ENCODE peak calls at places on chromosome 16, in five cellular contexts. M is K562, Y is A549, J is IMR-90, C is GM12878. U is an unnamed sample.

GRCh38 chr16:1431497-1432270 is 806 bp downstream of the PERCC1 start:
- DNase-seq in M (no peak), Y (no peak), J (no peak), C (no peak), U (no peak)

GRCh38 chr16:23072084-23072599 is 77.1 kb downstream of the USP31 start:
- DNase-seq in M (no peak), Y (peak), J (peak), C (no peak), U (peak)

GRCh38 chr16:71441348-71441781 is 489 bp downstream of the TLE7 start:
- DNase-seq in M (peak), Y (no peak), J (no peak), C (no peak), U (peak)

GRCh38 chr16:85056211-85056748 is 28.7 kb downstream of the KIAA0513 start:
- DNase-seq in M (peak), Y (no peak), J (peak), C (no peak), U (peak)

GRCh38 chr16:5065368-5065767 is 388 bp downstream of the C16orf89 start:
- DNase-seq in M (no peak), Y (no peak), J (no peak), C (no peak), U (no peak)

GRCh38 chr16:5678371-5678770 is 580.8 kb upstream of the EEF2KMT start:
- DNase-seq in M (peak), Y (no peak), J (no peak), C (no peak), U (no peak)

GRCh38 chr16:27973678-27974077 is 89.8 kb downstream of the GSG1L start:
- DNase-seq in M (no peak), Y (no peak), J (no peak), C (no peak), U (peak)

GRCh38 chr16:71254832-71255560 is 24.5 kb upstream of the HYDIN start:
- DNase-seq in M (no peak), Y (no peak), J (no peak), C (no peak), U (no peak)

GRCh38 chr16:55655709-55656694 is at the start of gene SLC6A2:
- DNase-seq in M (no peak), Y (peak), J (no peak), C (no peak), U (peak)

GRCh38 chr16:81143921-81144471 is 47.8 kb upstream of the GCSH start:
- DNase-seq in M (no peak), Y (peak), J (no peak), C (no peak), U (no peak)

GRCh38 chr16:24717411-24717810 is 12.0 kb upstream of the TNRC6A start:
- DNase-seq in M (no peak), Y (no peak), J (peak), C (no peak), U (no peak)

GRCh38 chr16:1188781-1189189 is 35.9 kb downstream of the CACNA1H start:
- DNase-seq in M (peak), Y (no peak), J (peak), C (no peak), U (no peak)

GRCh38 chr16:75476817-75477216 is 12.3 kb upstream of the TMEM170A start:
- DNase-seq in M (no peak), Y (no peak), J (no peak), C (no peak), U (no peak)

GRCh38 chr16:2858245-2859025 is 465 bp upstream of the PRSS22 start:
- DNase-seq in M (no peak), Y (no peak), J (no peak), C (no peak), U (peak)

GRCh38 chr16:2855536-2855935 is 2.4 kb downstream of the PRSS22 start:
- DNase-seq in M (peak), Y (no peak), J (no peak), C (no peak), U (peak)

GRCh38 chr16:2856686-2857450 is 1.1 kb downstream of the PRSS22 start:
- DNase-seq in M (no peak), Y (no peak), J (no peak), C (no peak), U (no peak)

GRCh38 chr16:2856061-2856670 is 1.8 kb downstream of the PRSS22 start:
- DNase-seq in M (peak), Y (peak), J (no peak), C (no peak), U (peak)

DNA sequence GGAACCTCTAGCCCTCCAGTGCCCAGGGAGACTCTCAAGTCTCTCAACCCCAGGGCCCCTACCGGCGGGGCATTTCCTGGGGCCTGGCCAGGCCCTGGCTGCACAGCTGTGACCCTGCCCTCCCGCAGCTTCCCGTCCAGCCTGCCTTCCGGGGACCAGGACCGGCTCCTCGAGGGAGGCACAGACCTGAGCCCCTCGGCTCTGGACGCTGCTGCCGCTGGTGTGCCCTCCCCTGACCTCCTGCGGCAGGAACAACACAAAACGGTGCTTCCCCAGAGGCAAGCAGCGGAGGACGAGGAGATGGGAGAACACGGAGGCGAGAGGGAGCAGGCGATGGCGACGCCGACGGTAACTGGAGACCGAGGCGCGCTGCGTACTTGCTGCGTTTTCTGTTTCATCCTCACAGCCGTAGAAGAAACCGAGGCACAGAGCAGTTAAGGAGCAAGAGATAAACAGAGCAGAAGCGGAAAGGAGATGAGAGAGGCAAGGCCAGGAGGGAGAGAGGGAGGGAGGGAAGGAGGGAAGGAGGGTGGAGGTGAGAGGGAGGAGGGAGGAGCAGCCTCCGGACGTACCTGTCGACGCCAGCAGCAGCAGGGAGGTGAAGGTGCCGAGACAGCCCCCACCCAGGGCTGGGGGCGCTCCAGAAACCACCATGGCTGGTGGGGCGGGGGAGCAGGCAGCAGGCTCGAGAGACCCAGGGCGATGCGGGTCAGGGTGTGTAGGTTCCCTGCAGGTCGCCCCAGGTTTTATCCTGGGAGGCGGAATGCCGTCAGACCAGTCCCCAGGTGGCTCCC is at the start of gene PRSS22:
- DNase-seq in M (peak), Y (no peak), J (peak), C (no peak), U (peak)
- TF ChIP-seq RCOR1 in M (no peak), Y (no peak), J (no peak), C (no peak), U (no peak)

GRCh38 chr16:21619765-21620462 is 20.5 kb downstream of the METTL9 start:
- DNase-seq in M (no peak), Y (no peak), J (no peak), C (no peak), U (peak)
- TF ChIP-seq RCOR1 in M (no peak), Y (no peak), J (no peak), C (no peak), U (peak)

GRCh38 chr16:88880226-88881051 is 14.0 kb upstream of the PABPN1L start:
- DNase-seq in M (no peak), Y (no peak), J (no peak), C (no peak), U (no peak)
- TF ChIP-seq RCOR1 in M (no peak), Y (no peak), J (no peak), C (no peak), U (no peak)

DNA sequence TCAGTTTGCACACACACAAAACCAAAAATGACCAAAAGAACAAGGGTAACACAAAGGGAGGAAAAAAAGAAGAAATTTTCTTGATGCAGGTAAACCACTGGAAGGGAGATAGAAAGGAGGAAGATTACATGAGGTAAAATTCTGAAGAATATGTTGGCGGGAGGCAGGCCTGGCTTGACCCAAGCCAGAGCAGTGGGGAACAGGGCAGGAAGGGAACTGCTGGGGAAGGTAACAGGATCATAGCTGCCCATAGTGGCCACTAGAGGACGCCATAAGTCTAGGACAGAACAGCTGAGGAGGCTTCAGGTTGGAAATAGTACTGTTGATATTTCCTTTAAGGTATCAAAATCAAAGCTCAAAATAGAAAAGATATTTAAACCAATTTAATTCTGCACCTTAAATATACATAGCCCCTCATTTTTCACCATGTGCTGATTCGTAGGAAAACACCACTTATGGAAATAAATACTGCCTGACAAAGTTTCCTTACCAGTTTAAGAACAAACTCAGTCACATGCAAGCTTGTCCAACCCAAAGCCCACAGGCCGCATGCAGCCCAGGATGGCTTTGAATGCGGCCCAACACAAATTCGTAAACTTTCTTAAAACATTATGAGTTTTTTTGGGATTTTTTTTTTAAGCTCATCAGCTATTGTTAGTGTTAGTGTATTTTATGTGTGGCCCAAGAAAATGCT is 15.5 kb downstream of the VPS35 start:
- DNase-seq in M (peak), Y (peak), J (peak), C (peak), U (peak)
- TF ChIP-seq RCOR1 in M (no peak), Y (no peak), J (no peak), C (no peak), U (no peak)

DNA sequence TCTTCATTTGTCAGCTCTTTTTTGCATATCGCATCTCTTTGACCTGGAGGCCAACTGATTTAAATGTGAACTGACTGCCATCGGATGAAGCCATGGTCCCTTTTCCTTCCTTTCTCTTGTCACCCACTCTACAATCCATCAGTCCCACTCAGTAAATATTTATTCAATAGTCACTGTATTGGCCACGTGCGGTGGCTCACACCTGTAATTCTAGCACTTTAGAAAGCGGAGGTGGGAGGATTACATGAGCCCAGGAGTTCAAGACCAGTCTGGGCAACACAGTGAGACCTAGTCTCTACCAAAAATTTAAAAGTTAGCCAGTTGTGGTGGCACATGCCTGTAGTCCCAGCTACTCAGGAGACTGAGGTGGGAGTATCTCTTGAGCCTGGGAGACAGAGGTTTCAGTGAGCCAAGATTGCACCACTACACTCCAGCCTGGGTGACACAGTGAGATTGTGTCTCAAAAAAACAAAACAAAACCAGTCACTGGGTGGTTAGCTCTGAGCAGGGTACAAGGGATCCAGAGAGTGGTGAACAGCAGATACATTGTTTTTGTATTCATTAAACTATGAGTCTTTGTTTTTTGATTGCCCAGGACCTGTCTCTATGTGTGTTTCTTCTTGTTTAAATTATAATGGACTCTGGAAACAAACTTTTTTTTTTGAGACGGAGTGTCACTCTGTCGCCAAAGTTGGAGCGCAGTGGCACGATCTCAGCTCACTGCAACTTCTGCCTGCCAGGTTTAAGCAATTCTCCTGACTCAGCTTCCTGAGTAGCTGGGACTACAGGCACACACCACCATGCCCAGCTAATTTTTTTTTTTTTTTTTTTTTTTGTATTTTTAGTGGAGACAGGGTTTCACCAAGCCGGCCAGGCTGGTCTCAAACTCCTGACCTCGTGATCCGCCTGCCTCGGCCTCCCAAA is 6.9 kb downstream of the PHAF1 start:
- DNase-seq in M (no peak), Y (no peak), J (no peak), C (no peak), U (no peak)
- TF ChIP-seq RCOR1 in M (no peak), Y (no peak), J (no peak), C (no peak), U (no peak)